ENCODE peak calls at places on chromosomes 16 and 17, in ten cellular contexts. M is fibroblast of lung; T is CD8-positive, alpha-beta T cell; K is pancreas; U is mucosa of descending colon; Q is colonic mucosa; P is IMR-90; E is kidney; W is Peyer's patch; D is cardiac muscle cell. H is an unnamed sample. For H3K4me1, the result is how much of the 10 kb centered on the place peaks cover.

GRCh38 chr16:15665107-15665506 is 15.1 kb downstream of the NDE1 start:
- DNase-seq in M (no peak), T (no peak), K (no peak), U (no peak), Q (no peak), P (no peak), E (no peak), W (no peak), D (no peak), H (no peak)

GRCh38 chr17:44871546-44871945 is 23.9 kb downstream of the HIGD1B start:
- DNase-seq in M (no peak), T (no peak), K (no peak), U (no peak), Q (no peak), P (no peak), E (no peak), W (no peak), D (no peak), H (no peak)

GRCh38 chr16:68784721-68785120 is 47.6 kb downstream of the CDH1 start:
- DNase-seq in M (no peak), T (no peak), K (no peak), U (no peak), Q (no peak), P (no peak), E (no peak), W (no peak), D (no peak), H (no peak)

GRCh38 chr17:32142857-32143524 is 689 bp downstream of the RHOT1 start:
- DNase-seq in M (peak), T (no peak), K (peak), U (peak), Q (peak), P (peak), E (peak), W (peak), D (peak), H (peak)

GRCh38 chr16:82010649-82011048 is 621 bp downstream of the SDR42E1 start:
- DNase-seq in M (no peak), T (no peak), K (no peak), U (no peak), Q (no peak), P (no peak), E (no peak), W (no peak), D (no peak), H (no peak)

GRCh38 chr17:49944451-49944850 is 24.5 kb upstream of the DLX4 start:
- DNase-seq in M (no peak), T (no peak), K (no peak), U (no peak), Q (no peak), P (no peak), E (no peak), W (no peak), D (no peak), H (no peak)

GRCh38 chr16:3059041-3059722 is 6.3 kb upstream of the IL32 start:
- DNase-seq in M (peak), T (peak), K (peak), U (peak), Q (peak), P (peak), E (peak), W (peak), D (peak), H (peak)

GRCh38 chr17:82302498-82302963 is 14.9 kb downstream of the CD7 start:
- DNase-seq in M (no peak), T (no peak), K (peak), U (no peak), Q (no peak), P (no peak), E (no peak), W (no peak), D (no peak), H (peak)

GRCh38 chr17:58233547-58233946 is 4.8 kb upstream of the LPO start:
- DNase-seq in M (no peak), T (no peak), K (no peak), U (no peak), Q (no peak), P (no peak), E (no peak), W (no peak), D (no peak), H (no peak)

GRCh38 chr17:59837362-59838195 is 55.2 kb downstream of the TUBD1 start:
- DNase-seq in M (peak), T (no peak), K (peak), U (no peak), Q (peak), P (peak), E (peak), W (no peak), D (peak), H (no peak)

GRCh38 chr17:18000044-18000443 is 27.4 kb downstream of the DRC3 start:
- DNase-seq in M (no peak), T (no peak), K (no peak), U (no peak), Q (no peak), P (no peak), E (no peak), W (no peak), D (no peak), H (no peak)

GRCh38 chr17:44794699-44795413 is 35.2 kb downstream of the GJC1 start:
- DNase-seq in M (peak), T (no peak), K (no peak), U (no peak), Q (no peak), P (peak), E (peak), W (no peak), D (peak), H (peak)

GRCh38 chr17:77666881-77667395 is 291.6 kb upstream of the TNRC6C start:
- DNase-seq in M (no peak), T (peak), K (no peak), U (no peak), Q (no peak), P (no peak), E (no peak), W (no peak), D (no peak), H (peak)

GRCh38 chr17:14299261-14300093 is 1.4 kb upstream of the HS3ST3B1 start:
- DNase-seq in M (peak), T (peak), K (no peak), U (peak), Q (peak), P (no peak), E (peak), W (peak), D (peak), H (peak)

GRCh38 chr17:71975331-71975801 is 145.5 kb upstream of the SOX9 start:
- DNase-seq in M (peak), T (no peak), K (no peak), U (peak), Q (peak), P (peak), E (peak), W (peak), D (peak), H (no peak)

GRCh38 chr17:2372180-2372579 is 28.7 kb downstream of the MNT start:
- DNase-seq in M (no peak), T (no peak), K (no peak), U (peak), Q (no peak), P (no peak), E (peak), W (no peak), D (no peak), H (no peak)

GRCh38 chr16:79762217-79762616 is 161.7 kb upstream of the MAF start:
- DNase-seq in M (no peak), T (no peak), K (no peak), U (no peak), Q (no peak), P (no peak), E (no peak), W (no peak), D (no peak), H (no peak)

GRCh38 chr17:48261297-48261880 is 153.8 kb downstream of the SNX11 start:
- DNase-seq in M (peak), T (no peak), K (no peak), U (no peak), Q (peak), P (peak), E (no peak), W (no peak), D (no peak), H (no peak)

GRCh38 chr17:81512984-81513668 is 527 bp upstream of the ACTG1 start:
- DNase-seq in M (peak), T (peak), K (peak), U (peak), Q (peak), P (peak), E (peak), W (peak), D (peak), H (peak)

GRCh38 chr17:77315551-77316190 is 174.9 kb downstream of the SEC14L1 start:
- DNase-seq in M (no peak), T (no peak), K (no peak), U (peak), Q (no peak), P (no peak), E (peak), W (peak), D (peak), H (peak)

GRCh38 chr17:31581022-31581483 is 189.6 kb downstream of the RAB11FIP4 start:
- DNase-seq in M (peak), T (no peak), K (peak), U (peak), Q (no peak), P (peak), E (peak), W (no peak), D (peak), H (peak)

GRCh38 chr17:47205419-47205963 is 3.7 kb upstream of the MYL4 start:
- DNase-seq in M (peak), T (peak), K (peak), U (peak), Q (peak), P (peak), E (peak), W (no peak), D (peak), H (peak)

GRCh38 chr16:19636436-19637267 is 81.1 kb downstream of the VPS35L start:
- DNase-seq in M (peak), T (no peak), K (no peak), U (no peak), Q (no peak), P (no peak), E (no peak), W (no peak), D (no peak), H (no peak)

GRCh38 chr17:70060415-70060814 is 14.6 kb upstream of the KCNJ16 start:
- DNase-seq in M (peak), T (no peak), K (no peak), U (no peak), Q (no peak), P (peak), E (no peak), W (no peak), D (no peak), H (no peak)

GRCh38 chr16:50093607-50094570 is 28.1 kb downstream of the HEATR3 start:
- DNase-seq in M (peak), T (no peak), K (no peak), U (no peak), Q (peak), P (no peak), E (no peak), W (no peak), D (peak), H (peak)

GRCh38 chr17:17071531-17072360 is 29.5 kb downstream of the MPRIP start:
- DNase-seq in M (no peak), T (no peak), K (no peak), U (no peak), Q (no peak), P (no peak), E (peak), W (peak), D (no peak), H (peak)

GRCh38 chr16:50947826-50948225 is 203.2 kb downstream of the SALL1 start:
- DNase-seq in M (no peak), T (no peak), K (no peak), U (no peak), Q (no peak), P (no peak), E (no peak), W (no peak), D (no peak), H (no peak)

GRCh38 chr16:49750341-49751011 is 105.4 kb downstream of the ZNF423 start:
- DNase-seq in M (no peak), T (no peak), K (no peak), U (no peak), Q (no peak), P (no peak), E (no peak), W (no peak), D (peak), H (no peak)

GRCh38 chr17:64296246-64296645 is 33.2 kb upstream of the TEX2 start:
- DNase-seq in M (no peak), T (no peak), K (no peak), U (no peak), Q (no peak), P (peak), E (no peak), W (no peak), D (no peak), H (no peak)

GRCh38 chr16:58109881-58110280 is 19.3 kb downstream of the CFAP20 start:
- DNase-seq in M (no peak), T (no peak), K (no peak), U (no peak), Q (no peak), P (no peak), E (no peak), W (no peak), D (no peak), H (peak)

GRCh38 chr17:79923974-79924638 is 84.9 kb upstream of the CBX4 start:
- DNase-seq in M (no peak), T (no peak), K (peak), U (peak), Q (peak), P (peak), E (peak), W (peak), D (peak), H (no peak)
- H3K4me1 ChIP-seq in M (under half), T (under half), K (under half), U (under half), Q (under half), P (under half), E (under half), W (under half), D (under half), H (under half)

DNA sequence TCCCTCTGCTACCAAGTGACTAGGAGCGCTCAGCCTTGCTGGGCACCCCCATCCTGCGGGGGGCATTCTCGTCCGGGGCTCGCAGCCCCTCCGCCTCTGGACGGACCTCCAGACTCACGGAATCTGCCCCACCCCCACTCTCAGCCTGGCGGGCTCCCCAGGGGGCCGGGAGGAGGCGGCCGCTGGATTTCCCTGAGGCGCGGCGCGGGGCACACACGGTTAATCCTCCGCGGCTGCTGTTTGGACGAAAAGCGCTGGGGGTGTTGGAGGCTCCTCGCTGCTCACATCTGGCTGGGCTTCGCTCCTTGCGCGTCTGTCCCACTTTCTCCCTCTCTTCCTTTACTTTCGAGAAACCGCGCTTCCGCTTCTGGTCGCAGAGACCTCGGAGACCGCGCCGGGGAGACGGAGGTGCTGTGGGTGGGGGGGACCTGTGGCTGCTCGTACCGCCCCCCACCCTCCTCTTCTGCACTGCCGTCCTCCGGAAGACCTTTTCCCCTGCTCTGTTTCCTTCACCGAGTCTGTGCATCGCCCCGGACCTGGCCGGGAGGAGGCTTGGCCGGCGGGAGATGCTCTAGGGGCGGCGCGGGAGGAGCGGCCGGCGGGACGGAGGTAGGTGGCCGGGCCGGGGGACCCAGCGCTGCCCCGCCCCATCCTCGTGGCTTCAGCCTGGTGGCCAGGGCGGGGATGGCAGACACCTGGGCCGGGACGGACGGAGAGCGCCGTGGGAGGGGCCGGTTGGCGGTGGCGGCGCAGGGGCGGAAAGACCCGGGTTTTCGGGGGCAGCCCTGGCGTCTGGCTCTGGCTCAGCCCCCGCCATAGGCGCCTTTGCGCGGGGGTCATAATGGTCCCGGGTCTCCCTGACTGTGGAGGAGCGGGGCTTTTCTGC is at the start of gene C1QTNF1:
- DNase-seq in M (peak), T (peak), K (peak), U (peak), Q (peak), P (peak), E (peak), W (peak), D (peak), H (peak)
- H3K4me3 ChIP-seq in M (peak), T (peak), K (peak), U (no peak), Q (peak), P (peak), E (peak), W (peak), D (peak), H (peak)

DNA sequence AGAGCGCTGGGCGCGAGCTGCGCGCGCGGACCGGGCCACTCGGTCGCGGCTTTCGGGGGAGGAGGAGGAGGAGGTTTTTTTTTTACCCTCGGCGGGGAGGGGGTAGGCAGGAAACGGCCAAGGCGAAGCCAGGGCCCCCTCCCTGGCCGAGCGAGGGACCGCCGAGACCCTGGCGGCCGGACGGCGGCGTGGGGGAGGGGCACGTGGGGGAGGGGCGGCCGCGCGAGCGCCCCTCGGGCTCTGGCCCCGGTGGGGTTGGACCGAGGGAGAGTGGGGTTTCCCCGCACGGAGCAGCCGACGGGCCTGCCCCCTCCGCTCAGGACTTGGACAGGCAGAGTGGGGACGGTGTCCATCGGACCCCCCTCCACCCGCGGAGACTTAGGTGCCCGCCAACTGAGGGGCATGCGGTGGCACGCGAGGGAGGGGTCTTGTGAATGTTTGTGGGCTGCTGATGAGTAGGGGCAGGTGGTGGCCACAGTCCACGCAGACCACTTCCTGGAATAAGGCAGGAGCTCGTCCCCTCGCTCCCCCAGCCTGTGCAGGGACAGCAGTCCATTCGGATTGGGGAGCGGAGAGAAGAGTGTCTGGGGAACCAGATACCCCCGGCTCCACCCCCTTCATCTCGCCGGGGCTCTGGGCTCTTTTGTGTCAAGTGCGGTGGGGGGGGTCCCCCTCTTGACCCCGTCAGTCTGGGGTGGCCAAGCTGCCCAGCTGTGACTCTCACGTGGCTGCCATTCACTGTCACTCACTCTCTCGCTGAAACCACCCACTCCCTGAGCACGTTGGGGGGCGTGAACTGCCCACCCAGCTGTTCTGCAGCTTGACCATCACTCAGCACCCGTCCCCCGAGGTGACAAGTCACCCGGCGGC is 3.0 kb upstream of the CHD3 start:
- DNase-seq in M (peak), T (peak), K (peak), U (peak), Q (peak), P (peak), E (peak), W (peak), D (peak), H (peak)
- TF ChIP-seq CTCF in M (no peak), T (no peak), K (no peak), U (no peak), Q (no peak), P (no peak), E (no peak), W (no peak), D (no peak), H (no peak)

DNA sequence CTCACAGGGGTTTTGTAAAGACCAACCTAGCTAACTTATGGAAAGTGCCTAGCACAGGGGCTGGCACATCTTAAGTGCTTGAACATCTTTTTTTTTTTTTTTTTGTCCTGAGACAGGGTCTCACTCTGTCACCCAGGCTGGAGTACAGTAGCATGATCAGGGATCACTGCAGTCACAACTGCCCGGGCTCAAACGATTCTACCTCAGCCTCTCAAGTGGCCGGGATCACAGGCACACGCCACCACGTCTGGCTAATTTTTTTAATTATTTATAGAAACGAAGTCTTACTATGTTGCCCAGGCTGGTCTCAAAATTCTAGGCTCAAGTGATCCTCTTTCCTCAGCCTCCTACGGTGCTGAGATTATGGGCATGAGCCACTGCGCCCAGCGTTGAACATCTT is 1.3 kb downstream of the LYRM9 start:
- DNase-seq in M (no peak), T (no peak), K (no peak), U (no peak), Q (no peak), P (no peak), E (no peak), W (no peak), D (no peak), H (no peak)
- H3K4me1 ChIP-seq in M (under half), T (under half), K (under half), U (under half), Q (under half), P (under half), E (under half), W (under half), D (under half), H (under half)

GRCh38 chr16:53052519-53053501 is at the start of gene CHD9NB:
- DNase-seq in M (peak), T (no peak), K (no peak), U (no peak), Q (peak), P (peak), E (peak), W (peak), D (peak), H (no peak)
- H3K4me3 ChIP-seq in M (peak), T (no peak), K (no peak), U (no peak), Q (no peak), P (peak), E (no peak), W (peak), D (no peak), H (no peak)

GRCh38 chr17:67559381-67559966 is 158.3 kb upstream of the NOL11 start:
- DNase-seq in M (no peak), T (no peak), K (no peak), U (no peak), Q (no peak), P (no peak), E (no peak), W (no peak), D (no peak), H (no peak)
- TF ChIP-seq CTCF in M (no peak), T (no peak), K (no peak), U (no peak), Q (peak), P (no peak), E (peak), W (no peak), D (peak), H (peak)